ENCODE peak calls at places on chromosomes 5 and 9, in seven cellular contexts. J is GM23338, R is neural progenitor cell, B is hepatocyte, Z is MM.1S, O is PC-3, K is HCT116. S is an unnamed sample.

GRCh38 chr9:137205126-137206069 is at the start of the genes NDOR1 and TMEM203:
- DNase-seq in B (peak), J (peak), Z (peak), O (peak), K (peak), R (peak), S (peak)

GRCh38 chr5:125175348-125176004 is 429.0 kb upstream of the ZNF608 start:
- DNase-seq in O (no peak), J (no peak), K (no peak), R (no peak), B (no peak), Z (no peak), S (no peak)

GRCh38 chr9:127796225-127796813 is 6.4 kb upstream of the FPGS start:
- DNase-seq in B (no peak), R (no peak), O (peak), J (no peak), Z (peak), K (no peak), S (peak)

GRCh38 chr9:22211588-22212360 is 202.7 kb upstream of the CDKN2B start:
- DNase-seq in B (peak), K (peak), O (peak), J (no peak), Z (no peak), R (no peak), S (peak)

GRCh38 chr9:131233556-131233955 is 42.8 kb downstream of the FAM78A start:
- DNase-seq in R (no peak), Z (no peak), O (no peak), J (no peak), B (no peak), K (no peak), S (no peak)

GRCh38 chr9:36865731-36866635 is 168.1 kb downstream of the PAX5 start:
- DNase-seq in O (no peak), R (no peak), K (no peak), Z (no peak), B (no peak), J (no peak), S (no peak)

GRCh38 chr9:130343445-130343918 is 77.9 kb downstream of the HMCN2 start:
- DNase-seq in B (no peak), O (no peak), R (peak), Z (no peak), K (no peak), J (peak), S (peak)

GRCh38 chr5:36777105-36777757 is 99.3 kb upstream of the NIPBL start:
- DNase-seq in R (peak), O (peak), J (peak), B (peak), K (peak), Z (no peak), S (peak)

GRCh38 chr9:37026936-37027581 is 7.0 kb downstream of the PAX5 start:
- DNase-seq in K (no peak), R (peak), B (no peak), J (peak), O (no peak), Z (no peak), S (no peak)

GRCh38 chr9:70030156-70030555 is 13.5 kb upstream of the MAMDC2 start:
- DNase-seq in B (no peak), R (no peak), O (peak), K (no peak), Z (no peak), J (no peak), S (peak)

GRCh38 chr5:175597718-175598117 is 60.2 kb upstream of the HRH2 start:
- DNase-seq in R (no peak), K (no peak), J (no peak), Z (no peak), B (peak), O (no peak), S (no peak)

GRCh38 chr9:75265525-75265972 is 177.2 kb downstream of the OSTF1 start:
- DNase-seq in R (peak), K (peak), O (peak), Z (peak), B (peak), J (peak), S (peak)

GRCh38 chr5:146164382-146164781 is 18.1 kb downstream of the LARS1 start:
- DNase-seq in J (no peak), R (no peak), K (no peak), Z (no peak), B (no peak), O (no peak), S (no peak)

GRCh38 chr9:93949694-93950449 is 5.3 kb downstream of the BARX1 start:
- DNase-seq in K (peak), O (peak), R (peak), J (peak), Z (no peak), B (no peak), S (peak)

GRCh38 chr5:150036513-150036912 is 36.0 kb downstream of the HMGXB3 start:
- DNase-seq in Z (no peak), B (peak), K (no peak), O (peak), J (no peak), R (no peak), S (peak)

GRCh38 chr5:172283862-172284274 is 304 bp upstream of the UBTD2 start:
- DNase-seq in K (no peak), O (peak), R (peak), J (peak), Z (peak), B (peak), S (peak)

GRCh38 chr9:36873247-36873875 is 160.7 kb downstream of the PAX5 start:
- DNase-seq in K (peak), R (peak), B (peak), J (peak), Z (peak), O (peak), S (peak)

GRCh38 chr9:134671341-134672113 is 29.9 kb downstream of the COL5A1 start:
- DNase-seq in J (no peak), O (no peak), K (no peak), Z (no peak), R (no peak), B (no peak), S (peak)

GRCh38 chr5:36655171-36655570 is 48.8 kb downstream of the SLC1A3 start:
- DNase-seq in J (peak), K (no peak), Z (no peak), B (peak), O (no peak), R (peak), S (peak)

GRCh38 chr5:67141644-67142043 is 55.0 kb downstream of the CD180 start:
- DNase-seq in O (no peak), R (no peak), Z (no peak), K (no peak), B (no peak), J (no peak), S (no peak)

GRCh38 chr5:67142816-67143215 is 53.8 kb downstream of the CD180 start:
- DNase-seq in O (no peak), K (no peak), B (no peak), R (no peak), Z (no peak), J (no peak), S (no peak)

GRCh38 chr5:67143549-67143948 is 53.0 kb downstream of the CD180 start:
- DNase-seq in B (no peak), J (no peak), O (no peak), R (no peak), Z (no peak), K (no peak), S (no peak)

GRCh38 chr5:67144183-67144639 is 52.4 kb downstream of the CD180 start:
- DNase-seq in Z (no peak), O (no peak), J (no peak), K (no peak), R (no peak), B (peak), S (no peak)

DNA sequence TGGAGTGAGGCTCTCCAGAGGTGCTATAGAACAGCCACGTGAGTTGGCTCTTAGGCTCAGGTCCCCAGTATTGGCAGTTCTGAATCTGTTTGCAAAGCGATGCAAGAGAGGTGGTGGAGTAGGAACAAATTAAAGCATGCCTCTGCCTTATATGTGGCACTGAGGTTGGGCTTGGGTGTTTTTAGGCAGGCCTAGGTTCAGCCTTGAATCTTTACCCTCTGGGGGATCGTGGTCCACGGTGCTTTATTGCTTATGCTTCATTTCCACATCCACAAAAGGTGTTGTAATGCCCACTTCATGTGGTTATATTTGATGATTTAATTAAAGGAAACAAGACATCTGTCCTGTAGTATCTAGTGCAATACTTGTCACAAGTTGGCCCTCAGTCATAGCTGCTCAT is 56.2 kb downstream of the CD180 start:
- DNase-seq in K (no peak), B (no peak), Z (no peak), R (no peak), J (no peak), O (no peak), S (no peak)
- TF ChIP-seq EZH2phosphoT487 in K (no peak), B (no peak), Z (no peak), R (no peak), J (no peak), O (no peak), S (no peak)

DNA sequence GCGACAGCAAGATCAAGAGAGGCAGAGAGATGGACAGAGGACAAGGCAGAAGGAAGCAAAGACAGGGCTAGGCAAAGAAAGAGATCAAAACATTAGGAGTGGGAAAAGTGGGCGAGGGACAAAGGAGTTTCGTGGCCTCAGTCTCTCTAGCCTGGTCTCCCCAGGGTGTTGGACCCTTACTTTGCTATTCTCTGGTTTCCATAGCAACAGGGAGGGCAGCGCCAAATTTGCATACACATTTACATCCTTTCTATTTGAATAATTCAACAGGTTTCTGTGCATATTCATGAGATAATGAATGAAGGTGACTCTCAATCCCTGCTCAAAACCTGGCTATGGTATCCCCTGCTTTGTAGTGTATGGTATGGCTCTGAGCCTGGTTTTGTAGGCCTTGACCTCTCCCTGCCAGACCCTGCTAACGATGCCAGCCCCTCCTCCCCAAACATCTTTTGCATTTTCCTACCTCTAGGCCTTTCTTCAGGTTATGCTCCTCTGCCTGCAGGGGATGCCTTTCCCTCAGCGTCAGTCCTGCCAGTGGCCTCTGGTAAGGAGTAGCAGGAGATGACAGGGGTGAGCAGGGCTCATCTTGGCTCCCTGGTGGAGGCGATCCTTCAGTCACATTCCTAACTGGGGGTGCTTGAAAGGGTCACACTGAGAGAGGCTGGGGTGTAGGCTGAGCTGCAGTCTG is 9.9 kb downstream of the RPP25L start:
- DNase-seq in O (no peak), J (no peak), Z (no peak), K (no peak), R (no peak), B (no peak), S (no peak)
- TF ChIP-seq EZH2 in O (no peak), J (no peak), Z (no peak), K (no peak), R (no peak), B (no peak), S (no peak)

GRCh38 chr5:54561646-54562045 is 44.1 kb downstream of the SNX18 start:
- DNase-seq in K (no peak), J (no peak), R (no peak), Z (no peak), O (no peak), B (no peak), S (no peak)

GRCh38 chr5:54558362-54558761 is 40.8 kb downstream of the SNX18 start:
- DNase-seq in Z (no peak), J (no peak), K (no peak), O (no peak), R (no peak), B (no peak), S (no peak)

GRCh38 chr5:54567996-54568395 is 50.4 kb downstream of the SNX18 start:
- DNase-seq in Z (no peak), K (no peak), R (no peak), O (no peak), J (no peak), B (no peak), S (no peak)

GRCh38 chr5:54563083-54563761 is 45.7 kb downstream of the SNX18 start:
- DNase-seq in O (peak), J (no peak), K (no peak), Z (no peak), R (no peak), B (no peak), S (no peak)
- TF ChIP-seq EZH2phosphoT487 in O (no peak), J (no peak), K (no peak), Z (no peak), R (no peak), B (no peak), S (no peak)

GRCh38 chr5:154472871-154473580 is 5.0 kb downstream of the HAND1 start:
- DNase-seq in O (no peak), J (peak), K (no peak), R (peak), B (no peak), Z (no peak), S (no peak)

GRCh38 chr5:154474957-154475334 is 3.1 kb downstream of the HAND1 start:
- DNase-seq in J (peak), R (no peak), O (no peak), Z (no peak), K (no peak), B (no peak), S (no peak)

GRCh38 chr5:154474267-154474956 is 3.6 kb downstream of the HAND1 start:
- DNase-seq in J (peak), O (no peak), B (no peak), K (no peak), Z (no peak), R (peak), S (no peak)

GRCh38 chr5:154475613-154476342 is 2.2 kb downstream of the HAND1 start:
- DNase-seq in O (no peak), R (peak), J (peak), Z (no peak), B (no peak), K (no peak), S (no peak)

GRCh38 chr5:154473581-154474266 is 4.3 kb downstream of the HAND1 start:
- DNase-seq in K (no peak), Z (no peak), J (peak), O (no peak), B (no peak), R (peak), S (no peak)
- TF ChIP-seq EZH2 in K (no peak), Z (no peak), J (peak), O (no peak), B (peak), R (peak), S (no peak)

GRCh38 chr5:102270036-102270435 is 26.0 kb downstream of the SLCO4C1 start:
- DNase-seq in K (no peak), J (no peak), Z (no peak), B (no peak), O (no peak), R (no peak), S (no peak)
- TF ChIP-seq EZH2phosphoT487 in K (no peak), J (no peak), Z (no peak), B (no peak), O (no peak), R (no peak), S (no peak)

GRCh38 chr5:176876506-176877431 is 22.4 kb downstream of the HK3 start:
- DNase-seq in B (no peak), O (no peak), J (no peak), K (no peak), Z (no peak), R (no peak), S (no peak)
- TF ChIP-seq EZH2 in B (no peak), O (no peak), J (no peak), K (no peak), Z (peak), R (no peak), S (no peak)

S was measured in GM23248.